ENCODE peak calls at places on chromosomes 4 and X, in five cellular contexts. One of them, this sample, is unnamed.

GRCh38 chrX:115372026-115372610 is 82.6 kb downstream of the LUZP4 start:
- DNase-seq in amniotic epithelial cell: peak; percentile 72
- DNase-seq in hypothalamus: no peak
- DNase-seq in brain microvascular endothelial cell: peak; percentile 57
- DNase-seq in progenitor cell of endocrine pancreas: no peak
- DNase-seq in this sample: no peak

GRCh38 chrX:64850371-64851082 is 125.7 kb downstream of the ZC4H2 start:
- DNase-seq in amniotic epithelial cell: no peak
- DNase-seq in hypothalamus: no peak
- DNase-seq in brain microvascular endothelial cell: no peak
- DNase-seq in progenitor cell of endocrine pancreas: no peak
- DNase-seq in this sample: no peak

GRCh38 chr4:94412019-94413017 is 39.4 kb upstream of the PDLIM5 start:
- DNase-seq in amniotic epithelial cell: peak; percentile 91
- DNase-seq in hypothalamus: no peak
- DNase-seq in brain microvascular endothelial cell: peak; percentile 68
- DNase-seq in progenitor cell of endocrine pancreas: no peak
- DNase-seq in this sample: no peak

GRCh38 chr4:83691998-83692397 is 156.1 kb downstream of the GPAT3 start:
- DNase-seq in amniotic epithelial cell: no peak
- DNase-seq in hypothalamus: no peak
- DNase-seq in brain microvascular endothelial cell: no peak
- DNase-seq in progenitor cell of endocrine pancreas: no peak
- DNase-seq in this sample: no peak

GRCh38 chrX:1534321-1535168 is 2.4 kb downstream of the P2RY8 start:
- DNase-seq in amniotic epithelial cell: no peak
- DNase-seq in hypothalamus: no peak
- DNase-seq in brain microvascular endothelial cell: no peak
- DNase-seq in progenitor cell of endocrine pancreas: no peak
- DNase-seq in this sample: no peak

GRCh38 chr4:138275216-138275615 is 33.1 kb upstream of the SLC7A11 start:
- DNase-seq in amniotic epithelial cell: no peak
- DNase-seq in hypothalamus: no peak
- DNase-seq in brain microvascular endothelial cell: no peak
- DNase-seq in progenitor cell of endocrine pancreas: no peak
- DNase-seq in this sample: no peak

GRCh38 chrX:4151798-4152197 is 438.3 kb upstream of the PRKX start:
- DNase-seq in amniotic epithelial cell: no peak
- DNase-seq in hypothalamus: no peak
- DNase-seq in brain microvascular endothelial cell: no peak
- DNase-seq in progenitor cell of endocrine pancreas: no peak
- DNase-seq in this sample: no peak

GRCh38 chr4:101355767-101356702 is 8.7 kb upstream of the PPP3CA start:
- DNase-seq in amniotic epithelial cell: peak; percentile 92
- DNase-seq in hypothalamus: no peak
- DNase-seq in brain microvascular endothelial cell: peak; percentile 77
- DNase-seq in progenitor cell of endocrine pancreas: no peak
- DNase-seq in this sample: no peak

GRCh38 chr4:181685461-181685860 is 557.7 kb upstream of the TENM3 start:
- DNase-seq in amniotic epithelial cell: peak; percentile 58
- DNase-seq in hypothalamus: no peak
- DNase-seq in brain microvascular endothelial cell: peak; percentile 72
- DNase-seq in progenitor cell of endocrine pancreas: no peak
- DNase-seq in this sample: no peak

GRCh38 chrX:34584781-34585180 is 72.3 kb downstream of the TMEM47 start:
- DNase-seq in amniotic epithelial cell: no peak
- DNase-seq in hypothalamus: no peak
- DNase-seq in brain microvascular endothelial cell: no peak
- DNase-seq in progenitor cell of endocrine pancreas: no peak
- DNase-seq in this sample: no peak

GRCh38 chrX:13994104-13994503 is 35.6 kb downstream of the GEMIN8 start:
- DNase-seq in amniotic epithelial cell: peak; percentile 5
- DNase-seq in hypothalamus: peak; percentile 10
- DNase-seq in brain microvascular endothelial cell: no peak
- DNase-seq in progenitor cell of endocrine pancreas: no peak
- DNase-seq in this sample: no peak

GRCh38 chr4:8307714-8308113 is 38.2 kb downstream of the HTRA3 start:
- DNase-seq in amniotic epithelial cell: no peak
- DNase-seq in hypothalamus: no peak
- DNase-seq in brain microvascular endothelial cell: no peak
- DNase-seq in progenitor cell of endocrine pancreas: no peak
- DNase-seq in this sample: no peak

GRCh38 chr4:169089004-169089403 is 78.9 kb upstream of the CBR4 start:
- DNase-seq in amniotic epithelial cell: no peak
- DNase-seq in hypothalamus: no peak
- DNase-seq in brain microvascular endothelial cell: no peak
- DNase-seq in progenitor cell of endocrine pancreas: no peak
- DNase-seq in this sample: no peak

GRCh38 chr4:89324671-89325070 is 17.1 kb upstream of the GPRIN3 start:
- DNase-seq in amniotic epithelial cell: peak; percentile 75
- DNase-seq in hypothalamus: no peak
- DNase-seq in brain microvascular endothelial cell: peak; percentile 59
- DNase-seq in progenitor cell of endocrine pancreas: no peak
- DNase-seq in this sample: no peak

GRCh38 chr4:53365121-53365485 is 758 bp downstream of the SCFD2 start:
- DNase-seq in amniotic epithelial cell: peak; percentile 16
- DNase-seq in hypothalamus: no peak
- DNase-seq in brain microvascular endothelial cell: no peak
- DNase-seq in progenitor cell of endocrine pancreas: no peak
- DNase-seq in this sample: no peak